ENCODE peak calls at places on chromosome 5, in four cellular contexts. One of them, this sample, is unnamed.

GRCh38 chr5:36305571-36306326 is 4.0 kb upstream of the RANBP3L start:
- DNase-seq in HepG2: peak; percentile 28
- DNase-seq in K562: peak; percentile 34
- DNase-seq in GM12878: no peak
- DNase-seq in this sample: peak; percentile 45

GRCh38 chr5:89847743-89848142 is 561.8 kb downstream of the CETN3 start:
- DNase-seq in K562: no peak
- DNase-seq in HepG2: no peak
- DNase-seq in GM12878: no peak
- DNase-seq in this sample: no peak

GRCh38 chr5:1867114-1867814 is 15.5 kb downstream of the IRX4 start:
- DNase-seq in GM12878: no peak
- DNase-seq in HepG2: no peak
- DNase-seq in K562: no peak
- DNase-seq in this sample: no peak

GRCh38 chr5:157903117-157903450 is 44.1 kb upstream of the CLINT1 start:
- DNase-seq in GM12878: no peak
- DNase-seq in K562: no peak
- DNase-seq in HepG2: no peak
- DNase-seq in this sample: no peak

GRCh38 chr5:176410486-176411180 is 5.7 kb downstream of the CLTB start:
- DNase-seq in HepG2: no peak
- DNase-seq in GM12878: no peak
- DNase-seq in K562: no peak
- DNase-seq in this sample: no peak

GRCh38 chr5:57839025-57839424 is 356.4 kb upstream of the ACTBL2 start:
- DNase-seq in GM12878: no peak
- DNase-seq in HepG2: no peak
- DNase-seq in K562: no peak
- DNase-seq in this sample: no peak

GRCh38 chr5:35303152-35303551 is 72.9 kb upstream of the PRLR start:
- DNase-seq in HepG2: no peak
- DNase-seq in K562: no peak
- DNase-seq in GM12878: peak; percentile 66
- DNase-seq in this sample: no peak

GRCh38 chr5:172007795-172008465 is 1.5 kb upstream of the FBXW11 start:
- DNase-seq in HepG2: no peak
- DNase-seq in K562: no peak
- DNase-seq in GM12878: no peak
- DNase-seq in this sample: no peak

GRCh38 chr5:156475182-156475830 is 148.3 kb downstream of the SGCD start:
- DNase-seq in K562: no peak
- DNase-seq in GM12878: no peak
- DNase-seq in HepG2: no peak
- DNase-seq in this sample: no peak

GRCh38 chr5:87413116-87413645 is 451 bp upstream of the CCNH start:
- DNase-seq in K562: peak; percentile 11
- DNase-seq in HepG2: no peak
- DNase-seq in GM12878: no peak
- DNase-seq in this sample: peak; percentile 22

GRCh38 chr5:119418782-119419101 is 33.6 kb upstream of the HSD17B4 start:
- DNase-seq in K562: no peak
- DNase-seq in HepG2: no peak
- DNase-seq in GM12878: no peak
- DNase-seq in this sample: no peak

DNA sequence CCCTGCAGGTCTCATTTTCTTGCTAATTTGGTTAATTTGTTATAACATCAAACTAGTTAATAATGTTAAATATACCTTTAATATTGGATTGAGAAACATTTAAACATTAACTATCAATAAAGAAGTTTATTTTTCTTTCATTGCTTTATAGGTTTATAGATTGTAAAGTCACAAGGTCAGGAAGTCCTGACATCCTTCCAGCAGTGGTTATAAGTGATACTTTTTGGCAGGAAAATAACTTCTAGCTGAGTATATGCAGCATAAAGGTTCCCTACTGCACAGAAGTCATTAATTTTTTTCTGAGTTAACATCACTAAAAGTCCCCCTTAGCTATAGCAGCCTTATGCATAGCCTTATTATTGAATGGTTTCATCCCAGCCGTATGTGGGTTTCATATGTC is 85.5 kb downstream of the LNPEP start:
- DNase-seq in GM12878: no peak
- DNase-seq in K562: no peak
- DNase-seq in HepG2: no peak
- DNase-seq in this sample: no peak
- TF ChIP-seq BHLHE40 in GM12878: no peak
- TF ChIP-seq BHLHE40 in K562: no peak
- TF ChIP-seq BHLHE40 in HepG2: no peak
- TF ChIP-seq BHLHE40 in this sample: no peak

DNA sequence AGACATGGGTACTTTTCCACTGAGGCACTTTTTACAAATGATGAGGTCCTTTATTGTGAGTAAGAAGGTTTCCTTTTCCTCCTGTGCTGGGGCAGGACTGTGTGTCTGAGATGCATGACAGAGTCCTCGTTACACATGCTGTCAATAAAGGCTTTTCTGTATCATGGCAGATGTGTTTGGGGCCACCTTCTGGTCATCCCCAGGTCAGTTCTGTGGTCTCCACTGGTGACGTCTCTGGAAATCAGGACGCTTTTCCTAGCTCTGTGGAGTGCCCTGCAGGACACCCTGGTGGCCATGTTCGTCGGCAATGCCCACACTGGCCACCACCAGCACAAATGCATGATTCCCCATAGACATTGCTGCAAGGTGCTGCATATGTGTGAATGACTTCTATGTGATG is 2.8 kb downstream of the CMBL start:
- DNase-seq in HepG2: no peak
- DNase-seq in K562: peak; percentile 75
- DNase-seq in GM12878: no peak
- DNase-seq in this sample: no peak
- TF ChIP-seq SP1 in HepG2: no peak
- TF ChIP-seq SP1 in K562: peak; percentile 39
- TF ChIP-seq SP1 in GM12878: no peak
- TF ChIP-seq SP1 in this sample: no peak

DNA sequence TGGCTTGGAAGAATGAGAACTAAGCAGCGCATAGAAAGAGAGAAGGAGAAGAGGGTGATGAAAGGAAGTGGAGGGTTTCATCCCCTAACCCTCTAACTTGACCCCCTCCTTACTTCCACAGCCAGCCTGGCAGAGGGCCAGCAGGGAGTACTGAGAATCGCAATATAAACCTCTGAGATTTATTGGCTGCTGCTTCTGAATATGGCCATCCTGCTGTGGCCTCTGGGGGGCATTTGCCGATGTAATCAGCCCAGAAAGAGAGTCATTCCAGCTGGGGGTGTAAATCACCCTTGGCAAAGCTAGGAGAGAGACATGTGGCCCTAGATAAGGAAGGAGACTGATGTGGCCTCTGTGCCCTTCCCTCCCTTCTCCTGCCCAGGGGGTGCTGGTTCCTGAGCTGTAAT is 960 bp upstream of the GFRA3 start:
- DNase-seq in K562: peak; percentile 26
- DNase-seq in GM12878: no peak
- DNase-seq in HepG2: peak; percentile 7
- DNase-seq in this sample: peak; percentile 75
- TF ChIP-seq TARDBP in K562: no peak
- TF ChIP-seq TARDBP in GM12878: no peak
- TF ChIP-seq TARDBP in HepG2: no peak
- TF ChIP-seq TARDBP in this sample: no peak

GRCh38 chr5:146296245-146296644 is 42.4 kb upstream of the POU4F3 start:
- DNase-seq in GM12878: no peak
- DNase-seq in K562: no peak
- DNase-seq in HepG2: no peak
- DNase-seq in this sample: no peak

GRCh38 chr5:146306838-146307237 is 31.8 kb upstream of the POU4F3 start:
- DNase-seq in GM12878: no peak
- DNase-seq in K562: no peak
- DNase-seq in HepG2: no peak
- DNase-seq in this sample: no peak

GRCh38 chr5:146302428-146302827 is 36.2 kb upstream of the POU4F3 start:
- DNase-seq in HepG2: no peak
- DNase-seq in GM12878: no peak
- DNase-seq in K562: no peak
- DNase-seq in this sample: no peak

GRCh38 chr5:146301666-146302065 is 37.0 kb upstream of the POU4F3 start:
- DNase-seq in K562: no peak
- DNase-seq in GM12878: no peak
- DNase-seq in HepG2: no peak
- DNase-seq in this sample: no peak
- TF ChIP-seq BHLHE40 in K562: no peak
- TF ChIP-seq BHLHE40 in GM12878: no peak
- TF ChIP-seq BHLHE40 in HepG2: no peak
- TF ChIP-seq BHLHE40 in this sample: no peak

GRCh38 chr5:149550267-149550582 is 1.0 kb downstream of the CSNK1A1 start:
- DNase-seq in HepG2: no peak
- DNase-seq in K562: no peak
- DNase-seq in GM12878: no peak
- DNase-seq in this sample: no peak
- TF ChIP-seq SP1 in HepG2: no peak
- TF ChIP-seq SP1 in K562: no peak
- TF ChIP-seq SP1 in GM12878: no peak
- TF ChIP-seq SP1 in this sample: no peak

This sample was measured in HEK293T.